ENCODE peak calls at places on chromosomes 2 and 18, in five cellular contexts. A is fibroblast of mammary gland, E is AG10803, K is heart right ventricle, Y is lower lobe of right lung. G is an unnamed sample.

GRCh38 chr2:26577442-26578433 is 63.4 kb downstream of the CIB4 start:
- DNase-seq in A (peak; percentile 57), E (peak; percentile 54), Y (peak; percentile 77), K (peak; percentile 45), G (peak; percentile 39)

GRCh38 chr18:78735131-78736014 is 244.2 kb upstream of the SALL3 start:
- DNase-seq in Y (no peak), A (no peak), E (no peak), K (no peak), G (no peak)

GRCh38 chr18:41395695-41396094 is 559.3 kb upstream of the PIK3C3 start:
- DNase-seq in K (no peak), Y (no peak), A (no peak), E (no peak), G (no peak)

GRCh38 chr2:159516241-159516758 is 100.0 kb downstream of the BAZ2B start:
- DNase-seq in Y (no peak), E (peak; percentile 18), A (peak; percentile 58), K (no peak), G (peak; percentile 59)

GRCh38 chr18:31401156-31402025 is 24.8 kb downstream of the DSG4 start:
- DNase-seq in Y (no peak), A (no peak), E (no peak), K (no peak), G (no peak)

GRCh38 chr2:224941958-224942357 is 100.3 kb downstream of the DOCK10 start:
- DNase-seq in E (no peak), Y (no peak), A (no peak), K (no peak), G (no peak)

GRCh38 chr18:79299711-79300110 is 96.0 kb upstream of the NFATC1 start:
- DNase-seq in A (no peak), E (no peak), K (no peak), Y (no peak), G (no peak)

GRCh38 chr2:240921319-240922233 is 15.4 kb downstream of the CROCC2 start:
- DNase-seq in E (peak; percentile 98), K (peak; percentile 13), A (peak; percentile 96), Y (peak; percentile 46), G (peak; percentile 95)

GRCh38 chr2:113233593-113234550 is 44.8 kb downstream of the PAX8 start:
- DNase-seq in Y (no peak), A (peak; percentile 75), E (peak; percentile 29), K (no peak), G (no peak)

GRCh38 chr2:34912084-34912483 is 1313.0 kb upstream of the FAM98A start:
- DNase-seq in A (no peak), E (no peak), K (no peak), Y (no peak), G (no peak)
- H3K4me3 ChIP-seq in A (no peak overlapping the region), E (no peak overlapping the region), K (no peak overlapping the region), Y (no peak overlapping the region), G (no peak overlapping the region)

DNA sequence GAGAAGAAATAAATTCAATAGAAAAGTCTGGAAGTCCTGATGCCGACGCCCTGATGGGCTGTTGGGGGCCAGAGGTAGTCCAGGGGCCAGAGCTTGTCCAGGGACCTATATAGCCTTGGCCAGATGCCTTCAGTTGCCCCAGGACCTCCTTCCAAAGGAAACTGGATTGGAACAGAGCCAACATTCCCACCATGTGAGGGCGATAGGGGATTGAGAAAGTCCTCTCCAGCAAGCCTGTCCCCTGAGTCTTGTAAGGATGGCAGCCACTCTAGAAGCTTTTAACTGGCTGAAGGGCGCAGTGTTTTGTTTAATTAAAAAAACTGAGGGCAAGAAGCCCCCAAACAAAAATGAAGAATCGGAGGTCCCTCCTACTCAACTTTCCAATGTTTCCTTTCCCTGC is 54.9 kb upstream of the CDCA7 start:
- DNase-seq in Y (no peak), E (no peak), K (no peak), A (no peak), G (no peak)
- TF ChIP-seq CTCF in Y (no peak), E (no peak), K (no peak), A (no peak), G (no peak)

GRCh38 chr18:37486848-37487247 is 78.8 kb downstream of the CELF4 start:
- DNase-seq in Y (no peak), K (no peak), E (no peak), A (no peak), G (no peak)

GRCh38 chr18:37483221-37483971 is 82.2 kb downstream of the CELF4 start:
- DNase-seq in K (peak; percentile 16), E (peak; percentile 2), Y (no peak), A (peak; percentile 15), G (peak; percentile 12)

GRCh38 chr18:37487400-37487831 is 78.2 kb downstream of the CELF4 start:
- DNase-seq in K (peak; percentile 6), E (no peak), A (no peak), Y (no peak), G (no peak)

GRCh38 chr18:37483984-37484892 is 81.4 kb downstream of the CELF4 start:
- DNase-seq in E (no peak), A (no peak), Y (no peak), K (no peak), G (no peak)

GRCh38 chr18:37484893-37485834 is 80.4 kb downstream of the CELF4 start:
- DNase-seq in Y (no peak), E (peak; percentile 17), A (peak; percentile 14), K (no peak), G (no peak)
- H3K4me3 ChIP-seq in Y (no peak overlapping the region), E (no peak overlapping the region), A (no peak overlapping the region), K (no peak overlapping the region), G (no peak overlapping the region)

GRCh38 chr2:161988589-161988988 is 85.4 kb downstream of the DPP4 start:
- DNase-seq in Y (no peak), A (no peak), E (no peak), K (no peak), G (no peak)
- TF ChIP-seq CTCF in Y (no peak), A (peak; percentile 30), E (no peak), K (no peak), G (peak; percentile 32)

DNA sequence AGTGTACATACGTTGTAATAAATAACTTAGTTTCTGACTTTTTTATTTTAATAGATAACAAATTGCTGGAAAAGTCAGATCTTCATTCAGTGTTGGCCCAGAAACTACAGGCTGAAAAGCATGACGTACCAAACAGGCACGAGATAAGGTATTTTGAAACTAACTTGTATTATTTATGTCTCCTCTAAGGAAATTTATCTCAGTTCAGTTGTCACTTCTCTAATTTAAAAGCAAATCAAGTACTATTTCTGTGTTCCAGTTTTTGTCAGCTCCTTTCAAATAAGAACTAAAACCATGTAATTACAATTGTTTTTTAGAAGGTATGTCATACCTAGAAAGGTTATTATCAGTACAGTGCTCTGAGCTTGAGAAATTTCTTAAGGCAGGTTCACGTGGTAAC is 4.6 kb downstream of the ATG16L1 start:
- DNase-seq in E (no peak), A (no peak), Y (no peak), K (no peak), G (no peak)
- H3K4me3 ChIP-seq in E (no peak overlapping the region), A (no peak overlapping the region), Y (no peak overlapping the region), K (no peak overlapping the region), G (no peak overlapping the region)

DNA sequence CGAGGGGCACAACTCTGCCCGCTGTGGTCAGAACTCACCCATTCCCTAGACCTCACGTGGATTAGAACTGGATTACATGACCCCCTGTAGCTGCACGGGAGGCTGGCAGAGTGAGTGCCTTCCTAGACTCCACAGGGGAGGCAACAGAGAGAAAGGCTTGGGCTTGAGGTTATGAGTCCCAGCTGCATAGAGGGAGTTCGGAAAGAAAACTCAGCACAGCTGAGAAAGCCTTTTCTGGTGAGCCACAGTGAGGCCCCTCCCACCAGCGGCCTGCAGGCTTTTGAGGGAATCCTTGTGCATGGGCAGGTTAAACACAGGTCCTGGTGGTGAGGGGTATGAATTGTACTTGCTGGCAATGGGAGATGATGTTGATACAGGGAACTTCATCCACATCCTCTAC is 217.3 kb downstream of the FHOD3 start:
- DNase-seq in E (peak; percentile 11), K (no peak), Y (no peak), A (no peak), G (no peak)
- TF ChIP-seq CTCF in E (no peak), K (no peak), Y (no peak), A (no peak), G (no peak)

GRCh38 chr2:136134126-136134525 is 16.2 kb upstream of the CXCR4 start:
- DNase-seq in E (no peak), Y (no peak), K (no peak), A (no peak), G (no peak)
- H3K4me3 ChIP-seq in E (no peak overlapping the region), Y (no peak overlapping the region), K (no peak overlapping the region), A (no peak overlapping the region), G (no peak overlapping the region)

G was measured in astrocyte of the spinal cord.